ENCODE peak calls at places on chromosomes 4 and X, in seven cellular contexts. C is psoas muscle; E is choroid plexus epithelial cell; Q is hypothalamus; T is GM04503; W is iPS DF 6.9; B is stimulated activated CD4-positive, alpha-beta T cell treated with anti-CD3 and anti-CD28 coated beads, Interleukin-15, amount 100 ng/mL, for 24 hours. O is an unnamed sample.

GRCh38 chrX:12614266-12614665 is 176.9 kb upstream of the PRPS2 start:
- DNase-seq in C (no peak), E (no peak), Q (no peak), T (no peak), W (no peak), B (no peak), O (no peak)

GRCh38 chrX:149830192-149830873 is 48.6 kb downstream of the MAGEA9 start:
- DNase-seq in C (no peak), E (peak), Q (no peak), T (peak), W (no peak), B (peak), O (peak)

GRCh38 chr4:119627267-119628190 is 1.1 kb downstream of the PDE5A start:
- DNase-seq in C (peak), E (peak), Q (peak), T (no peak), W (peak), B (peak), O (peak)

GRCh38 chrX:261858-262390 is 19.3 kb upstream of the PLCXD1 start:
- DNase-seq in C (no peak), E (no peak), Q (no peak), T (no peak), W (no peak), B (no peak), O (no peak)

GRCh38 chr4:47570816-47571215 is 85.7 kb downstream of the ATP10D start:
- DNase-seq in C (no peak), E (no peak), Q (no peak), T (no peak), W (no peak), B (no peak), O (no peak)

GRCh38 chrX:22818061-22818460 is 181.7 kb upstream of the DDX53 start:
- DNase-seq in C (no peak), E (no peak), Q (no peak), T (no peak), W (no peak), B (no peak), O (no peak)

GRCh38 chr4:176274441-176274840 is 5.4 kb upstream of the ASB5 start:
- DNase-seq in C (no peak), E (no peak), Q (no peak), T (peak), W (no peak), B (no peak), O (no peak)

GRCh38 chr4:76194325-76194724 is 19.3 kb downstream of the SCARB2 start:
- DNase-seq in C (no peak), E (peak), Q (no peak), T (peak), W (no peak), B (no peak), O (no peak)

GRCh38 chr4:42636591-42636990 is 20.3 kb downstream of the ATP8A1 start:
- DNase-seq in C (no peak), E (no peak), Q (no peak), T (no peak), W (no peak), B (no peak), O (no peak)